ENCODE peak calls at places on chromosomes 2 and 18, in eight cellular contexts. One of them, this sample, is unnamed. For H3K36me3, the result is how much of the 10 kb centered on the place peaks cover.

GRCh38 chr2:85607268-85608215 is 4.3 kb downstream of the C2orf68 start:
- DNase-seq in hepatocyte: no peak
- DNase-seq in CD4-positive, CD25-positive, alpha-beta regulatory T cell: no peak
- DNase-seq in fibroblast of lung: no peak
- DNase-seq in breast epithelium: no peak
- DNase-seq in lower lobe of right lung: peak
- DNase-seq in transverse colon: no peak
- DNase-seq in tibial artery: no peak
- DNase-seq in this sample: no peak

GRCh38 chr2:239195318-239195871 is 205.4 kb downstream of the HDAC4 start:
- DNase-seq in transverse colon: no peak
- DNase-seq in tibial artery: no peak
- DNase-seq in lower lobe of right lung: no peak
- DNase-seq in CD4-positive, CD25-positive, alpha-beta regulatory T cell: no peak
- DNase-seq in fibroblast of lung: peak
- DNase-seq in breast epithelium: no peak
- DNase-seq in hepatocyte: no peak
- DNase-seq in this sample: no peak

GRCh38 chr2:161033059-161033660 is 127.1 kb upstream of the TANK start:
- DNase-seq in CD4-positive, CD25-positive, alpha-beta regulatory T cell: no peak
- DNase-seq in tibial artery: no peak
- DNase-seq in breast epithelium: no peak
- DNase-seq in lower lobe of right lung: no peak
- DNase-seq in transverse colon: no peak
- DNase-seq in hepatocyte: peak
- DNase-seq in fibroblast of lung: no peak
- DNase-seq in this sample: no peak

GRCh38 chr2:128298846-128299507 is 19.7 kb downstream of the HS6ST1 start:
- DNase-seq in transverse colon: no peak
- DNase-seq in tibial artery: no peak
- DNase-seq in hepatocyte: no peak
- DNase-seq in breast epithelium: no peak
- DNase-seq in fibroblast of lung: no peak
- DNase-seq in lower lobe of right lung: no peak
- DNase-seq in CD4-positive, CD25-positive, alpha-beta regulatory T cell: no peak
- DNase-seq in this sample: peak

GRCh38 chr2:148194882-148195281 is 174.0 kb downstream of the MBD5 start:
- DNase-seq in transverse colon: no peak
- DNase-seq in CD4-positive, CD25-positive, alpha-beta regulatory T cell: no peak
- DNase-seq in lower lobe of right lung: no peak
- DNase-seq in fibroblast of lung: no peak
- DNase-seq in tibial artery: no peak
- DNase-seq in hepatocyte: no peak
- DNase-seq in breast epithelium: no peak
- DNase-seq in this sample: no peak

GRCh38 chr2:96763511-96764252 is 3.0 kb downstream of the CNNM4 start:
- DNase-seq in transverse colon: peak
- DNase-seq in fibroblast of lung: no peak
- DNase-seq in breast epithelium: no peak
- DNase-seq in CD4-positive, CD25-positive, alpha-beta regulatory T cell: no peak
- DNase-seq in lower lobe of right lung: no peak
- DNase-seq in tibial artery: no peak
- DNase-seq in hepatocyte: peak
- DNase-seq in this sample: no peak

GRCh38 chr2:160700415-160700814 is 206.8 kb upstream of the RBMS1 start:
- DNase-seq in transverse colon: no peak
- DNase-seq in fibroblast of lung: no peak
- DNase-seq in CD4-positive, CD25-positive, alpha-beta regulatory T cell: no peak
- DNase-seq in tibial artery: no peak
- DNase-seq in lower lobe of right lung: no peak
- DNase-seq in breast epithelium: no peak
- DNase-seq in hepatocyte: no peak
- DNase-seq in this sample: no peak

GRCh38 chr2:223762853-223763252 is 74.5 kb downstream of the AP1S3 start:
- DNase-seq in fibroblast of lung: peak
- DNase-seq in tibial artery: no peak
- DNase-seq in lower lobe of right lung: no peak
- DNase-seq in breast epithelium: no peak
- DNase-seq in transverse colon: no peak
- DNase-seq in CD4-positive, CD25-positive, alpha-beta regulatory T cell: no peak
- DNase-seq in hepatocyte: peak
- DNase-seq in this sample: no peak

GRCh38 chr2:172927381-172928357 is 148.0 kb upstream of the MAP3K20 start:
- DNase-seq in lower lobe of right lung: no peak
- DNase-seq in breast epithelium: no peak
- DNase-seq in CD4-positive, CD25-positive, alpha-beta regulatory T cell: no peak
- DNase-seq in transverse colon: no peak
- DNase-seq in tibial artery: peak
- DNase-seq in fibroblast of lung: peak
- DNase-seq in hepatocyte: peak
- DNase-seq in this sample: peak

GRCh38 chr2:234437642-234438321 is 59.1 kb downstream of the ARL4C start:
- DNase-seq in breast epithelium: no peak
- DNase-seq in transverse colon: no peak
- DNase-seq in CD4-positive, CD25-positive, alpha-beta regulatory T cell: no peak
- DNase-seq in hepatocyte: no peak
- DNase-seq in fibroblast of lung: no peak
- DNase-seq in tibial artery: no peak
- DNase-seq in lower lobe of right lung: no peak
- DNase-seq in this sample: no peak

GRCh38 chr2:116754371-116755101 is 1060.0 kb upstream of the DDX18 start:
- DNase-seq in CD4-positive, CD25-positive, alpha-beta regulatory T cell: no peak
- DNase-seq in tibial artery: no peak
- DNase-seq in lower lobe of right lung: no peak
- DNase-seq in hepatocyte: no peak
- DNase-seq in transverse colon: no peak
- DNase-seq in fibroblast of lung: no peak
- DNase-seq in breast epithelium: no peak
- DNase-seq in this sample: no peak

GRCh38 chr2:58614259-58614658 is 373.1 kb upstream of the FANCL start:
- DNase-seq in CD4-positive, CD25-positive, alpha-beta regulatory T cell: no peak
- DNase-seq in hepatocyte: no peak
- DNase-seq in breast epithelium: no peak
- DNase-seq in lower lobe of right lung: no peak
- DNase-seq in transverse colon: no peak
- DNase-seq in tibial artery: no peak
- DNase-seq in fibroblast of lung: no peak
- DNase-seq in this sample: no peak

GRCh38 chr2:181685150-181685688 is 4.9 kb upstream of the NEUROD1 start:
- DNase-seq in transverse colon: no peak
- DNase-seq in breast epithelium: no peak
- DNase-seq in fibroblast of lung: peak
- DNase-seq in CD4-positive, CD25-positive, alpha-beta regulatory T cell: no peak
- DNase-seq in tibial artery: no peak
- DNase-seq in lower lobe of right lung: no peak
- DNase-seq in hepatocyte: peak
- DNase-seq in this sample: no peak

GRCh38 chr2:234678721-234679120 is 181.8 kb upstream of the ARL4C start:
- DNase-seq in CD4-positive, CD25-positive, alpha-beta regulatory T cell: no peak
- DNase-seq in transverse colon: no peak
- DNase-seq in hepatocyte: no peak
- DNase-seq in tibial artery: no peak
- DNase-seq in fibroblast of lung: peak
- DNase-seq in lower lobe of right lung: no peak
- DNase-seq in breast epithelium: no peak
- DNase-seq in this sample: no peak

GRCh38 chr2:98649135-98649991 is 41.0 kb downstream of the UNC50 start:
- DNase-seq in tibial artery: peak
- DNase-seq in CD4-positive, CD25-positive, alpha-beta regulatory T cell: peak
- DNase-seq in lower lobe of right lung: peak
- DNase-seq in transverse colon: peak
- DNase-seq in fibroblast of lung: peak
- DNase-seq in hepatocyte: peak
- DNase-seq in breast epithelium: peak
- DNase-seq in this sample: peak

GRCh38 chr2:146632707-146633106 is 1212.1 kb upstream of the ACVR2A start:
- DNase-seq in lower lobe of right lung: no peak
- DNase-seq in hepatocyte: no peak
- DNase-seq in fibroblast of lung: no peak
- DNase-seq in transverse colon: no peak
- DNase-seq in breast epithelium: no peak
- DNase-seq in tibial artery: no peak
- DNase-seq in CD4-positive, CD25-positive, alpha-beta regulatory T cell: no peak
- DNase-seq in this sample: no peak

GRCh38 chr2:107001081-107001480 is 115.1 kb upstream of the ST6GAL2 start:
- DNase-seq in hepatocyte: no peak
- DNase-seq in CD4-positive, CD25-positive, alpha-beta regulatory T cell: no peak
- DNase-seq in breast epithelium: no peak
- DNase-seq in lower lobe of right lung: no peak
- DNase-seq in fibroblast of lung: no peak
- DNase-seq in tibial artery: no peak
- DNase-seq in transverse colon: no peak
- DNase-seq in this sample: no peak

GRCh38 chr2:69095246-69095645 is 82.3 kb downstream of the ANTXR1 start:
- DNase-seq in tibial artery: peak
- DNase-seq in hepatocyte: no peak
- DNase-seq in lower lobe of right lung: no peak
- DNase-seq in transverse colon: no peak
- DNase-seq in CD4-positive, CD25-positive, alpha-beta regulatory T cell: no peak
- DNase-seq in breast epithelium: no peak
- DNase-seq in fibroblast of lung: peak
- DNase-seq in this sample: no peak

GRCh38 chr2:181904022-181904632 is 12.6 kb downstream of the ITPRID2 start:
- DNase-seq in fibroblast of lung: peak
- DNase-seq in CD4-positive, CD25-positive, alpha-beta regulatory T cell: peak
- DNase-seq in transverse colon: no peak
- DNase-seq in tibial artery: no peak
- DNase-seq in hepatocyte: peak
- DNase-seq in breast epithelium: no peak
- DNase-seq in lower lobe of right lung: no peak
- DNase-seq in this sample: no peak

GRCh38 chr2:213846856-213847255 is 562.6 kb downstream of the SPAG16 start:
- DNase-seq in CD4-positive, CD25-positive, alpha-beta regulatory T cell: no peak
- DNase-seq in breast epithelium: no peak
- DNase-seq in lower lobe of right lung: no peak
- DNase-seq in fibroblast of lung: peak
- DNase-seq in tibial artery: no peak
- DNase-seq in transverse colon: no peak
- DNase-seq in hepatocyte: no peak
- DNase-seq in this sample: no peak

GRCh38 chr2:128270306-128271185 is 48.1 kb downstream of the HS6ST1 start:
- DNase-seq in fibroblast of lung: no peak
- DNase-seq in hepatocyte: peak
- DNase-seq in lower lobe of right lung: no peak
- DNase-seq in tibial artery: no peak
- DNase-seq in breast epithelium: peak
- DNase-seq in transverse colon: peak
- DNase-seq in CD4-positive, CD25-positive, alpha-beta regulatory T cell: no peak
- DNase-seq in this sample: peak

GRCh38 chr2:47126783-47127182 is 28.3 kb downstream of the STPG4 start:
- DNase-seq in hepatocyte: no peak
- DNase-seq in tibial artery: no peak
- DNase-seq in fibroblast of lung: no peak
- DNase-seq in breast epithelium: no peak
- DNase-seq in transverse colon: no peak
- DNase-seq in lower lobe of right lung: no peak
- DNase-seq in CD4-positive, CD25-positive, alpha-beta regulatory T cell: no peak
- DNase-seq in this sample: no peak

GRCh38 chr2:14952383-14952782 is 319.9 kb downstream of the LRATD1 start:
- DNase-seq in CD4-positive, CD25-positive, alpha-beta regulatory T cell: no peak
- DNase-seq in breast epithelium: no peak
- DNase-seq in hepatocyte: no peak
- DNase-seq in fibroblast of lung: no peak
- DNase-seq in transverse colon: no peak
- DNase-seq in lower lobe of right lung: no peak
- DNase-seq in tibial artery: no peak
- DNase-seq in this sample: no peak

GRCh38 chr18:2281523-2282199 is 289.6 kb downstream of the METTL4 start:
- DNase-seq in transverse colon: no peak
- DNase-seq in breast epithelium: no peak
- DNase-seq in fibroblast of lung: no peak
- DNase-seq in tibial artery: no peak
- DNase-seq in lower lobe of right lung: no peak
- DNase-seq in hepatocyte: peak
- DNase-seq in CD4-positive, CD25-positive, alpha-beta regulatory T cell: no peak
- DNase-seq in this sample: no peak

GRCh38 chr18:9557250-9557943 is 57.0 kb downstream of the PPP4R1 start:
- DNase-seq in tibial artery: no peak
- DNase-seq in fibroblast of lung: no peak
- DNase-seq in lower lobe of right lung: no peak
- DNase-seq in transverse colon: no peak
- DNase-seq in hepatocyte: no peak
- DNase-seq in breast epithelium: no peak
- DNase-seq in CD4-positive, CD25-positive, alpha-beta regulatory T cell: no peak
- DNase-seq in this sample: no peak

GRCh38 chr2:112243233-112243632 is 11.6 kb downstream of the ZC3H8 start:
- DNase-seq in lower lobe of right lung: no peak
- DNase-seq in fibroblast of lung: no peak
- DNase-seq in breast epithelium: no peak
- DNase-seq in hepatocyte: no peak
- DNase-seq in tibial artery: no peak
- DNase-seq in transverse colon: no peak
- DNase-seq in CD4-positive, CD25-positive, alpha-beta regulatory T cell: no peak
- DNase-seq in this sample: no peak
- H3K36me3 ChIP-seq in lower lobe of right lung: under half
- H3K36me3 ChIP-seq in fibroblast of lung: under half
- H3K36me3 ChIP-seq in breast epithelium: under half
- H3K36me3 ChIP-seq in hepatocyte: under half
- H3K36me3 ChIP-seq in tibial artery: under half
- H3K36me3 ChIP-seq in transverse colon: under half
- H3K36me3 ChIP-seq in CD4-positive, CD25-positive, alpha-beta regulatory T cell: under half
- H3K36me3 ChIP-seq in this sample: under half

DNA sequence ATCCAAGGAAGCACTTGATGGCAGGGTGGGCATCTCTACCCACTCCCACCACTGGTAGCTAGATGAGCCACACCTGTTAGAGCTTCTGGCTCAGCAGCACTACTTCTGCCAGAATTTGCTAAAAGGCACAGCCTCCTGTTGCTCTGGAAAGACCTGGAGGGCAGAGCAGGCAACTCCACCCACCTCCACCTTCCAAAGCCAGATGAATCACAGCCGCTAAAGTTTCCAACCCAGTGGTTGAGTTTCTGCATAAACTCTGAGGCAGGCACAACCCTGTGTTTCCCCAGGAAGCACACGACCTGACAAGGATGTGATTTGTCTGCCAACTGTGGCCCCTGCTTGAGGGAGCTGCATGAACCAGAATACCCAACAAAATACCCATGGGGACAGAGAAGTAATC is 111.6 kb upstream of the GCFC2 start:
- DNase-seq in transverse colon: no peak
- DNase-seq in fibroblast of lung: no peak
- DNase-seq in lower lobe of right lung: no peak
- DNase-seq in hepatocyte: no peak
- DNase-seq in CD4-positive, CD25-positive, alpha-beta regulatory T cell: no peak
- DNase-seq in tibial artery: no peak
- DNase-seq in breast epithelium: no peak
- DNase-seq in this sample: no peak
- H3K27ac ChIP-seq in transverse colon: no peak
- H3K27ac ChIP-seq in fibroblast of lung: no peak
- H3K27ac ChIP-seq in lower lobe of right lung: no peak
- H3K27ac ChIP-seq in hepatocyte: no peak
- H3K27ac ChIP-seq in CD4-positive, CD25-positive, alpha-beta regulatory T cell: no peak
- H3K27ac ChIP-seq in tibial artery: no peak
- H3K27ac ChIP-seq in breast epithelium: no peak
- H3K27ac ChIP-seq in this sample: no peak

GRCh38 chr2:237371856-237372255 is 42.1 kb downstream of the COL6A3 start:
- DNase-seq in tibial artery: no peak
- DNase-seq in breast epithelium: no peak
- DNase-seq in transverse colon: no peak
- DNase-seq in lower lobe of right lung: no peak
- DNase-seq in hepatocyte: no peak
- DNase-seq in fibroblast of lung: no peak
- DNase-seq in CD4-positive, CD25-positive, alpha-beta regulatory T cell: no peak
- DNase-seq in this sample: no peak
- H3K36me3 ChIP-seq in tibial artery: half or more
- H3K36me3 ChIP-seq in breast epithelium: under half
- H3K36me3 ChIP-seq in transverse colon: under half
- H3K36me3 ChIP-seq in lower lobe of right lung: under half
- H3K36me3 ChIP-seq in hepatocyte: under half
- H3K36me3 ChIP-seq in fibroblast of lung: half or more
- H3K36me3 ChIP-seq in CD4-positive, CD25-positive, alpha-beta regulatory T cell: under half
- H3K36me3 ChIP-seq in this sample: under half

GRCh38 chr2:178242552-178242883 is 48.2 kb downstream of the OSBPL6 start:
- DNase-seq in CD4-positive, CD25-positive, alpha-beta regulatory T cell: no peak
- DNase-seq in lower lobe of right lung: no peak
- DNase-seq in breast epithelium: no peak
- DNase-seq in hepatocyte: no peak
- DNase-seq in tibial artery: no peak
- DNase-seq in fibroblast of lung: no peak
- DNase-seq in transverse colon: no peak
- DNase-seq in this sample: no peak
- H3K27ac ChIP-seq in CD4-positive, CD25-positive, alpha-beta regulatory T cell: no peak
- H3K27ac ChIP-seq in lower lobe of right lung: no peak
- H3K27ac ChIP-seq in breast epithelium: no peak
- H3K27ac ChIP-seq in hepatocyte: no peak
- H3K27ac ChIP-seq in tibial artery: no peak
- H3K27ac ChIP-seq in fibroblast of lung: no peak
- H3K27ac ChIP-seq in transverse colon: no peak
- H3K27ac ChIP-seq in this sample: no peak